ENCODE peak calls at places on chromosomes 7 and 10, in eight cellular contexts. P is PC-3, N is hepatocyte, Q is OCI-LY7, K is SK-N-SH, V is neural progenitor cell, G is GM23338, T is MM.1S. H is an unnamed sample.

GRCh38 chr7:98474558-98474957 is 73.7 kb upstream of the BAIAP2L1 start:
- DNase-seq in P (no peak), N (no peak), Q (no peak), K (no peak), V (no peak), G (no peak), T (no peak), H (no peak)

GRCh38 chr7:6164491-6164890 is 107.9 kb downstream of the CYTH3 start:
- DNase-seq in P (no peak), N (no peak), Q (no peak), K (peak), V (peak), G (peak), T (no peak), H (no peak)

GRCh38 chr7:90538405-90538804 is 57.7 kb upstream of the CDK14 start:
- DNase-seq in P (no peak), N (no peak), Q (no peak), K (no peak), V (no peak), G (no peak), T (no peak), H (no peak)

GRCh38 chr10:118873080-118873737 is 118.4 kb upstream of the CACUL1 start:
- DNase-seq in P (peak), N (no peak), Q (no peak), K (no peak), V (no peak), G (no peak), T (no peak), H (no peak)

GRCh38 chr10:108597031-108597430 is 1326.3 kb downstream of the XPNPEP1 start:
- DNase-seq in P (peak), N (no peak), Q (no peak), K (no peak), V (no peak), G (no peak), T (no peak), H (no peak)

GRCh38 chr7:79009647-79010046 is 443.8 kb downstream of the MAGI2 start:
- DNase-seq in P (no peak), N (no peak), Q (no peak), K (no peak), V (no peak), G (no peak), T (no peak), H (no peak)

GRCh38 chr7:74619235-74619860 is 38.2 kb upstream of the GTF2I start:
- DNase-seq in P (no peak), N (no peak), Q (no peak), K (no peak), V (peak), G (peak), T (no peak), H (no peak)

GRCh38 chr7:111256391-111256790 is 165.5 kb downstream of the LRRN3 start:
- DNase-seq in P (no peak), N (no peak), Q (no peak), K (no peak), V (no peak), G (no peak), T (no peak), H (no peak)

GRCh38 chr10:126135177-126135576 is 238.8 kb downstream of the FANK1 start:
- DNase-seq in P (peak), N (no peak), Q (no peak), K (no peak), V (peak), G (peak), T (no peak), H (no peak)

GRCh38 chr7:98217623-98218582 is 6.7 kb downstream of the BHLHA15 start:
- DNase-seq in P (no peak), N (no peak), Q (peak), K (no peak), V (peak), G (no peak), T (no peak), H (no peak)

GRCh38 chr10:94274142-94274787 is 88.5 kb downstream of the NOC3L start:
- DNase-seq in P (no peak), N (no peak), Q (no peak), K (no peak), V (no peak), G (no peak), T (no peak), H (no peak)

GRCh38 chr7:41788556-41788955 is 85.7 kb upstream of the INHBA start:
- DNase-seq in P (peak), N (no peak), Q (no peak), K (no peak), V (no peak), G (no peak), T (no peak), H (no peak)

GRCh38 chr7:28155964-28156363 is 24.6 kb downstream of the JAZF1 start:
- DNase-seq in P (peak), N (no peak), Q (no peak), K (no peak), V (no peak), G (no peak), T (no peak), H (no peak)

GRCh38 chr7:67343566-67343965 is 346.9 kb downstream of the TYW1 start:
- DNase-seq in P (no peak), N (no peak), Q (no peak), K (peak), V (no peak), G (no peak), T (no peak), H (no peak)

GRCh38 chr7:4854916-4855315 is 6.9 kb downstream of the PAPOLB start:
- DNase-seq in P (no peak), N (no peak), Q (no peak), K (no peak), V (no peak), G (no peak), T (no peak), H (no peak)

GRCh38 chr7:34939175-34939574 is 98.1 kb downstream of the DPY19L1 start:
- DNase-seq in P (peak), N (peak), Q (no peak), K (no peak), V (no peak), G (peak), T (no peak), H (no peak)

GRCh38 chr10:81546243-81546642 is 328.8 kb upstream of the NRG3 start:
- DNase-seq in P (no peak), N (no peak), Q (no peak), K (no peak), V (no peak), G (no peak), T (no peak), H (no peak)

GRCh38 chr10:15238553-15239335 is 70.3 kb upstream of the NMT2 start:
- DNase-seq in P (no peak), N (no peak), Q (no peak), K (no peak), V (no peak), G (no peak), T (no peak), H (no peak)

GRCh38 chr10:118827466-118828155 is 72.8 kb upstream of the CACUL1 start:
- DNase-seq in P (no peak), N (no peak), Q (no peak), K (no peak), V (no peak), G (peak), T (no peak), H (no peak)

GRCh38 chr7:26709210-26709990 is 155.0 kb downstream of the SKAP2 start:
- DNase-seq in P (peak), N (no peak), Q (no peak), K (no peak), V (no peak), G (no peak), T (no peak), H (no peak)

DNA sequence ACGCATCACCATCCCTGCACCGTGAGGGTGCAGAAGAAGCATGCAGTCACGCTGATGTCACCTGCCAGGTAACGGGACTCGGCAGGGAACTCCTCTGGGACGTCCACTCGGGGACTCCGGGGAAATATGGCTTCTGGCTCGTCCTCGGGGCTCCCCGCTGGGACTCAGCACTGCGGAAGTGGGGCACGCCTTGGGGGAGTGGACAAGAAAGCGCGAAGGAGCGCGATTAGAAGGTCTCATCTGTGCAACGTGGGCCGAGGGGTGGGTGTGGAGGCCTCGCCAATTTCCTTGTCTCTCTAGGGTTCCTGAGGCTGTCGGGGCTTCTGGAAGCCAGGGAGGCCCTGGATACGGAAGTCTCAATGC is 949 bp downstream of the ANKMY2 start:
- DNase-seq in P (peak), N (peak), Q (peak), K (no peak), V (peak), G (no peak), T (peak), H (no peak)
- TF ChIP-seq EZH2phosphoT487 in P (no peak), N (no peak), Q (no peak), K (no peak), V (no peak), G (no peak), T (no peak), H (no peak)

DNA sequence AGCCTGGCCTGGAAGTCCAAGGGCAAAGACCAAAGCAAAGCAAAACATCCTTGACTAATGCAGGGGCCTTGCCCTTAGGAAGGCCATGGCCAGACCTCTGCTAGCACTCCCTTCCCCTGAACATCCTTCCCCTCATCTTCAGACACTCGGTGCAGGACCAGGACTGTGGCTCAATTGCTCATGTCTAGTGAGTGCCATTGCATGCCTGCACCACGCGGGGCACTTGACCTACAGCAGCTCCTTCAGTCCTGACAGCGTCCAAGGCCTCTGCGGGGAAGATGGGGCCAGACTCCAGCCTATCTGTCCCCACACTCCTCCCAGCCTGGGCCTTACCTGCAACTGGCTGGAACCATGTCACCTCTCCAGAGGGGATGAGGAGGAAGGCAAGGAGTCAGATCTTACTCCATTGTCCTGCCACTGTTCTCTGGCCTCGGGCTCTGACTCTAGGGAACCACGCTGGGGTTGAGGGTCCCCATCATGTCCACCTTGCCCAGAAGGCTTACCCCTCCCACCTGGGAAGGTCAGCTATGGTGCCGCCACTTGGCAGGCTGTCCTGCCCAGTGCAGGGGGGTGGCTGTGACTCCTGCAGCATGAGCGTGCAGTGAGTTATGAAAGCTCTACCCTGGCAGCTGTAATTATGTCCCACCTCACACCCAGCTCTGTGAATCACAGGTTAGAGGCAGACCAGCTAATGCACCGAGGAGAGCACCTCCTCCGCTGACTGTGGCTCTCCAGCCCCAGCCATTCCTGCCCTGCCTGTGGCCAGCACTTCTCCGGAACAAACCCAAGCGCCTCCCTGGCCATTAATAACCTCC is 16.1 kb downstream of the DRGX start:
- DNase-seq in P (peak), N (no peak), Q (peak), K (no peak), V (no peak), G (peak), T (no peak), H (peak)
- TF ChIP-seq CTCF in P (peak), N (no peak), Q (no peak), K (no peak), V (peak), G (no peak), T (peak), H (peak)

DNA sequence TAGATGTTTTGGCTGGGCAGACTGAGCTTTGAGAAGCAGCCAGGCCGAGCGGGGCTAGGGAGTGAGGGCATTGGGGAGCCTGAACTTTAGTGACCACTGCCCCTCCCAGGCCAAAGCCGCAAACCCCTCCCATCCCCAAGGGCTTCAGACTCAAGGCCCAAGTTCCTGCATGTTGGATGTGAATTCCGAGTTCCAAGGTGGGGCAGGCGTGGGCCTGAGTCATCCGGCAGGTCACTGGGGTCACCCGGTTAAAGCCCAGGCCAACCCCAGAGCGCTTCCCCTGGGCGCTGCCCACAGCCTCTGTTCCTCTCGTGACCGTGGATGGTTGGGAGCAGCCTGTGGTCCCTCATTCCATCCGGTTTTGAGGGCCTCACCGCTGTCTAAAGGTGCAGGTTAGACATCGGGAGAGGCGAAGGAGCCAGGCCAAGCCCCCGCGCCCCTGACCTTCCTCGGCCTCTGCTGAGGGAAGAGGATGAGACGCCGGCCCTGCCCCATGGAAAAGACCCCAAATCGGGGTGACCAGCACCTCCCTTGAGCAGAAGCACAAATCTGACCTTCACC is 6.9 kb upstream of the PDGFA start:
- DNase-seq in P (no peak), N (no peak), Q (no peak), K (no peak), V (no peak), G (no peak), T (no peak), H (no peak)
- TF ChIP-seq EZH2phosphoT487 in P (no peak), N (no peak), Q (no peak), K (no peak), V (no peak), G (no peak), T (no peak), H (no peak)

GRCh38 chr7:154832557-154833138 is 170.3 kb downstream of the PAXIP1 start:
- DNase-seq in P (peak), N (peak), Q (peak), K (peak), V (peak), G (no peak), T (no peak), H (peak)
- TF ChIP-seq CTCF in P (peak), N (peak), Q (peak), K (no peak), V (peak), G (no peak), T (no peak), H (peak)

DNA sequence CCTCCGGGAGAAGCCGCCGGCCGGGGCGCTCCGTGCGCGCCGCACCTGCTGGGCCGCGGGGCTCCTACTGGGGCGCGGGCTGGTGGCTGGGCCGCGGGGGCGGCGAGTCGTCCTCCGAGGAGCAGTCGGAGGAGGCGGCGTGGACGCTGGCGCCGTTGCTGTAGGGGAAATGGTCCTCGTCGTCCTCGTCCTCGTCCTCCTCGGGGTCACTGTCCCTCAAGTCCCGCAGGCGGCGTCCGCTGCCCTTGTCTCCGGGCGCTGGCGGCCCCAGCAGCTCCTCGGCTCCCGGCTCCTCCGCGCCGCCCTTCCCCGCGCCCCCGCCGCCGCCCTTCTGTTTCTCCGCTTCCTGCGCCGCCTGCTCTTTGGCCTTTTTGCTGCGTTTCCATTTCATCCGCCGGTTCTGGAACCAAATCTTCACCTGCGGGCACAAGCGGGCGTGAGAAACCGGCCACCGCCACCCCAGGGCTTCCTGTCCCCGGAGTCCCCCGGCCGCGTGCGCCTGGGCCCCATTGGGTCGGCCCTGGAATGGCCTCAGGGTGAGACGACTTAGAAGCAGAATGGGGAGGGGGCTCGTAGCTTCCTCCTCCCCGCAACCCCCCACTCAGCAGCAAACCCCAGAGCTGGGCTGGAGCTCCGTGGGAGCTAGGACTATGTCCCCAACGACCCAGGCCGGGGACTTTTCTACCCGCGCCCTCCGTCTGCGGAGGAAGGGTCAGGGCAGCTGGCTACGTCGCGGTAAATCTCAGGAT is 4.8 kb downstream of the MNX1 start:
- DNase-seq in P (no peak), N (no peak), Q (no peak), K (peak), V (peak), G (peak), T (no peak), H (no peak)
- TF ChIP-seq EZH2phosphoT487 in P (no peak), N (peak), Q (no peak), K (peak), V (peak), G (peak), T (no peak), H (no peak)

DNA sequence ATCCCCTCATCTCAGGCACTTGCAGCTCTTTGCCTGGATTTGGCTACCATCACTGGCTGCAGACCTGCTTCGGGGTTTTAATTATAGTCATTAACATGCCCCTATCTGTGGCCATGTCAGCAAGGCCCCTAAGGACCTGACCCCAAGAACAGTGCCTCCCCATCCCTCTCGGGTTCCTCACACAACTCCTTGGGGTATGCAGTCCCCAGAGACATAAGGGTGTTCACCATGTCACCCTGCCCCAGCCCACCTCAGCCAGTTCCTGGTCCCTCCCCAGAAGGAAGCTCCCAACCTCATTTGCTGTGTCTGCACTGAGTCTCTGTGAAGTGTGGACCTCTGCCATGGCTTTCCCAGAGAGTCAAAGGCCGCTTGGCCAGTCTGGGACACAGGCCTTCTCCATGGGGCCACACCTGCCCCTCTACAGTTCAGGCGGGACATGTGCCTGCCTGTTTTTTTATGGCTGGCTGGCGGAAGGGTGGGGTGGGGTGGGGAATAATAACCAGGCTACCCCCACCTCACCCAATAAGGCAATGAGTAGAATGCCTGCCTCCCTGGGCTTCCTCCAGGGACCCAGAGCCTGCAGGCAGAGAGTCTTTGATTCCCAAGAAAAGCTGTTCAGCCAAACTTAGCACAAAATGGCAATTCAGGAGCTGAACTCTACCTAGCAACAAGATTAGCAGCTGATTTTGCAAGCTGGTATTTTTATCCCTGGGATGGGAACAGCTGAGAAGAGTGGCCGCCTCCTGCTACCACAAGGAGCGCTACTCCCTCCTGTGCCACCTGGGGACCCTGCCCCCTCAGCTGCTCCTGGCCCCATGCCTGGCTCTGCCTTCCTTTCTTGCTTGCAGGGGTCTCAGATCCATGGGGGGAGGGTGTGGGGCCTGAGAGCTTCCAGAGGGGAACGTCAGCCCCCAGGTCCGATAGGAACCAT is 23.7 kb upstream of the CAMK2B start:
- DNase-seq in P (no peak), N (no peak), Q (no peak), K (no peak), V (peak), G (peak), T (no peak), H (no peak)
- TF ChIP-seq CTCF in P (no peak), N (no peak), Q (no peak), K (no peak), V (peak), G (peak), T (no peak), H (no peak)

GRCh38 chr7:44222776-44223261 is 22.0 kb downstream of the YKT6 start:
- DNase-seq in P (no peak), N (no peak), Q (no peak), K (no peak), V (no peak), G (no peak), T (no peak), H (no peak)
- TF ChIP-seq EZH2phosphoT487 in P (no peak), N (no peak), Q (no peak), K (no peak), V (no peak), G (no peak), T (no peak), H (no peak)